ENCODE peak calls at places on chromosomes 2 and 18, in four cellular contexts. L, N, R and A are unnamed samples.

GRCh38 chr2:218959141-218959731 is at the start of gene CDK5R2:
- DNase-seq in L (peak), N (peak), R (peak), A (peak)

GRCh38 chr2:78979380-78980238 is 45.9 kb upstream of the REG3G start:
- DNase-seq in L (no peak), N (no peak), R (peak), A (peak)

GRCh38 chr2:99662761-99663341 is 173.0 kb upstream of the REV1 start:
- DNase-seq in L (no peak), N (no peak), R (no peak), A (no peak)

GRCh38 chr2:227881866-227882517 is 10.6 kb downstream of the DAW1 start:
- DNase-seq in L (no peak), N (no peak), R (peak), A (no peak)

GRCh38 chr18:49071776-49072175 is 121.0 kb upstream of the SMAD7 start:
- DNase-seq in L (no peak), N (no peak), R (no peak), A (no peak)

GRCh38 chr18:28760299-28760698 is 583.4 kb upstream of the CDH2 start:
- DNase-seq in L (no peak), N (no peak), R (no peak), A (no peak)

GRCh38 chr18:62420513-62421209 is 95.6 kb downstream of the TNFRSF11A start:
- DNase-seq in L (no peak), N (peak), R (peak), A (peak)

GRCh38 chr2:27875089-27875881 is 14.9 kb downstream of the RBKS start:
- DNase-seq in L (no peak), N (no peak), R (no peak), A (no peak)

GRCh38 chr2:178284613-178285286 is 90.4 kb downstream of the OSBPL6 start:
- DNase-seq in L (no peak), N (no peak), R (no peak), A (no peak)

GRCh38 chr2:97664636-97664970 is 759 bp upstream of the ACTR1B start:
- DNase-seq in L (no peak), N (no peak), R (peak), A (no peak)

GRCh38 chr2:15287447-15288184 is 273.5 kb downstream of the NBAS start:
- DNase-seq in L (no peak), N (no peak), R (no peak), A (no peak)

GRCh38 chr2:176325732-176326131 is 56.5 kb downstream of the MTX2 start:
- DNase-seq in L (no peak), N (no peak), R (no peak), A (no peak)

GRCh38 chr2:98457045-98457696 is 12.5 kb downstream of the INPP4A start:
- DNase-seq in L (no peak), N (no peak), R (no peak), A (no peak)

GRCh38 chr2:201203916-201204654 is 21.1 kb downstream of the CASP10 start:
- DNase-seq in L (no peak), N (no peak), R (no peak), A (no peak)

GRCh38 chr2:85998071-85998991 is 107.4 kb downstream of the POLR1A start:
- DNase-seq in L (no peak), N (no peak), R (no peak), A (no peak)

GRCh38 chr2:39875182-39875913 is 96.3 kb upstream of the THUMPD2 start:
- DNase-seq in L (no peak), N (no peak), R (no peak), A (no peak)

GRCh38 chr2:70046534-70046933 is 40.7 kb upstream of the PCBP1 start:
- DNase-seq in L (no peak), N (no peak), R (peak), A (no peak)

GRCh38 chr2:23384551-23385349 is at the start of gene KLHL29:
- DNase-seq in L (peak), N (peak), R (no peak), A (no peak)

GRCh38 chr2:145028055-145028630 is 508.2 kb upstream of the ZEB2 start:
- DNase-seq in L (no peak), N (no peak), R (no peak), A (no peak)

GRCh38 chr2:46345775-46346174 is 48.6 kb downstream of the EPAS1 start:
- DNase-seq in L (no peak), N (no peak), R (no peak), A (no peak)

GRCh38 chr2:42828487-42829416 is 36.4 kb upstream of the HAAO start:
- DNase-seq in L (no peak), N (peak), R (peak), A (peak)

GRCh38 chr2:160352492-160352891 is 141.1 kb downstream of the RBMS1 start:
- DNase-seq in L (no peak), N (no peak), R (peak), A (no peak)

GRCh38 chr2:26002617-26003310 is 20.5 kb upstream of the KIF3C start:
- DNase-seq in L (no peak), N (no peak), R (peak), A (no peak)

GRCh38 chr2:170216415-170216814 is 38.5 kb downstream of the MYO3B start:
- DNase-seq in L (no peak), N (no peak), R (no peak), A (no peak)

GRCh38 chr2:138468617-138469016 is 33.0 kb upstream of the SPOPL start:
- DNase-seq in L (no peak), N (no peak), R (no peak), A (no peak)

GRCh38 chr2:43424262-43425207 is 171.3 kb downstream of the THADA start:
- DNase-seq in L (no peak), N (no peak), R (peak), A (no peak)

GRCh38 chr2:60796573-60797509 is 40.8 kb downstream of the PAPOLG start:
- DNase-seq in L (no peak), N (no peak), R (peak), A (no peak)

GRCh38 chr2:190513877-190514276 is 20.6 kb downstream of the NEMP2 start:
- DNase-seq in L (no peak), N (no peak), R (no peak), A (no peak)

GRCh38 chr18:11689972-11690570 is 1.0 kb downstream of the GNAL start:
- DNase-seq in L (no peak), N (no peak), R (peak), A (peak)

GRCh38 chr2:32937602-32938450 is 8.9 kb upstream of the LTBP1 start:
- DNase-seq in L (no peak), N (no peak), R (no peak), A (no peak)

GRCh38 chr2:46866770-46867246 is 48.8 kb downstream of the MCFD2 start:
- DNase-seq in L (no peak), N (no peak), R (no peak), A (no peak)

GRCh38 chr2:85468096-85468703 is 49.7 kb downstream of the SH2D6 start:
- DNase-seq in L (no peak), N (no peak), R (no peak), A (no peak)

GRCh38 chr2:149020432-149020851 is 18.1 kb upstream of the LYPD6B start:
- DNase-seq in L (no peak), N (no peak), R (peak), A (no peak)

GRCh38 chr2:70089220-70089945 is 2.1 kb downstream of the PCBP1 start:
- DNase-seq in L (no peak), N (no peak), R (no peak), A (no peak)

GRCh38 chr2:61910603-61911002 is 5.1 kb downstream of the COMMD1 start:
- DNase-seq in L (no peak), N (no peak), R (no peak), A (no peak)

GRCh38 chr2:65545818-65546217 is 113.4 kb upstream of the SPRED2 start:
- DNase-seq in L (no peak), N (no peak), R (peak), A (no peak)

GRCh38 chr2:173193925-173194324 is 118.3 kb downstream of the MAP3K20 start:
- DNase-seq in L (no peak), N (no peak), R (no peak), A (no peak)